ENCODE peak calls at places on chromosomes 4 and X, in nine cellular contexts. A is psoas muscle, Z is left ventricle myocardium inferior, I is dorsolateral prefrontal cortex, E is choroid plexus epithelial cell, L is GM06990, F is transverse colon, M is neural progenitor cell, U is AG10803. D is an unnamed sample.

GRCh38 chrX:150648296-150648940 is 44.8 kb upstream of the MTMR1 start:
- DNase-seq in A (no peak), Z (no peak), I (no peak), E (peak; percentile 6), L (no peak), F (no peak), M (no peak), U (no peak), D (no peak)

GRCh38 chr4:30719363-30720020 is 677 bp upstream of the PCDH7 start:
- DNase-seq in A (peak; percentile 13), Z (peak; percentile 57), I (peak; percentile 36), E (peak; percentile 58), L (peak; percentile 18), F (peak; percentile 40), M (peak; percentile 87), U (peak; percentile 13), D (no peak)

GRCh38 chr4:10093801-10094552 is 22.6 kb downstream of the WDR1 start:
- DNase-seq in A (peak; percentile 10), Z (no peak), I (no peak), E (peak; percentile 99), L (no peak), F (no peak), M (no peak), U (peak; percentile 89), D (no peak)

GRCh38 chr4:5635826-5636196 is 72.5 kb downstream of the EVC2 start:
- DNase-seq in A (no peak), Z (no peak), I (no peak), E (peak; percentile 77), L (no peak), F (no peak), M (no peak), U (peak; percentile 51), D (no peak)

GRCh38 chr4:16669036-16669435 is 229.4 kb downstream of the LDB2 start:
- DNase-seq in A (no peak), Z (no peak), I (no peak), E (peak; percentile 54), L (no peak), F (no peak), M (no peak), U (peak; percentile 40), D (no peak)

GRCh38 chr4:7309176-7309575 is 116.8 kb downstream of the SORCS2 start:
- DNase-seq in A (peak; percentile 3), Z (peak; percentile 27), I (no peak), E (no peak), L (no peak), F (no peak), M (no peak), U (no peak), D (no peak)

GRCh38 chr4:183300660-183301059 is 19.4 kb downstream of the CLDN22 start:
- DNase-seq in A (no peak), Z (no peak), I (no peak), E (no peak), L (no peak), F (no peak), M (no peak), U (no peak), D (no peak)

GRCh38 chr4:176622251-176622968 is 170.3 kb downstream of the VEGFC start:
- DNase-seq in A (no peak), Z (no peak), I (no peak), E (peak; percentile 76), L (no peak), F (no peak), M (no peak), U (peak; percentile 62), D (no peak)

GRCh38 chrX:81957900-81958545 is 756.1 kb downstream of the SH3BGRL start:
- DNase-seq in A (no peak), Z (no peak), I (no peak), E (peak; percentile 2), L (no peak), F (no peak), M (peak; percentile 26), U (no peak), D (no peak)

GRCh38 chr4:101155368-101155767 is 192.0 kb downstream of the PPP3CA start:
- DNase-seq in A (no peak), Z (no peak), I (no peak), E (peak; percentile 39), L (no peak), F (no peak), M (peak; percentile 21), U (peak; percentile 40), D (no peak)

GRCh38 chrX:139290310-139290709 is 240.2 kb upstream of the F9 start:
- DNase-seq in A (no peak), Z (no peak), I (no peak), E (no peak), L (peak; percentile 47), F (no peak), M (no peak), U (peak; percentile 36), D (no peak)

GRCh38 chr4:177163532-177163931 is 146.1 kb upstream of the NEIL3 start:
- DNase-seq in A (no peak), Z (no peak), I (no peak), E (no peak), L (no peak), F (no peak), M (no peak), U (peak; percentile 56), D (no peak)

GRCh38 chr4:167218022-167218608 is 16.2 kb downstream of the SPOCK3 start:
- DNase-seq in A (no peak), Z (no peak), I (no peak), E (no peak), L (no peak), F (no peak), M (no peak), U (no peak), D (no peak)

GRCh38 chr4:113452868-113453620 is 308.5 kb downstream of the CAMK2D start:
- DNase-seq in A (no peak), Z (no peak), I (no peak), E (peak; percentile 96), L (no peak), F (no peak), M (peak; percentile 47), U (peak; percentile 25), D (no peak)

GRCh38 chrX:13087322-13088154 is 43.1 kb upstream of the FAM9C start:
- DNase-seq in A (no peak), Z (no peak), I (no peak), E (peak; percentile 94), L (peak; percentile 83), F (peak; percentile 45), M (no peak), U (peak; percentile 57), D (peak; percentile 91)

GRCh38 chr4:91288702-91289311 is 1015.0 kb upstream of the GRID2 start:
- DNase-seq in A (no peak), Z (no peak), I (no peak), E (no peak), L (no peak), F (no peak), M (no peak), U (no peak), D (no peak)

GRCh38 chr4:176034498-176034897 is 31.1 kb upstream of the WDR17 start:
- DNase-seq in A (no peak), Z (no peak), I (no peak), E (peak; percentile 66), L (no peak), F (no peak), M (peak; percentile 58), U (peak; percentile 55), D (no peak)

DNA sequence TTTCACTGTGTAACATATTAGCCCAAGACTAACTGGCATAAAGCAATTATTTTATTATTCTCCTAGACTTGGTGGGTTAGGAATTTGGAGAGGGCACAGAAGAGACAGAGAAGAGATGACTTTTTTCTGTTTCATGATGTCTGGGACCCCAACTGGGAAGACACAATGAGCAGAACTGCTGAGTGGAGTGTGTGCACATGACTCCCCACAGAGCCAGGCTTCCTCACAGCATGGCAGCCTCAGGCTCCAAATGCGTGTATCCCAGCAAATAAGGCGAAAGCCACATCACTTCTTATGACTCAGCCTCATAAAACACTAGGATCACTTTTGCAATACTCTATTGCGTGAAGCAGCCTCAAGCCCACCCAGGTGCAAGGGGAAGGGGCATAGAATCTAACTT is 68.4 kb downstream of the MFAP3L start:
- DNase-seq in A (no peak), Z (no peak), I (no peak), E (no peak), L (no peak), F (no peak), M (peak; percentile 56), U (no peak), D (no peak)
- H3K4me3 ChIP-seq in A (no peak overlapping the region), Z (no peak overlapping the region), I (no peak overlapping the region), E (no peak overlapping the region), L (no peak overlapping the region), F (no peak overlapping the region), M (no peak overlapping the region), U (no peak overlapping the region), D (no peak overlapping the region)

DNA sequence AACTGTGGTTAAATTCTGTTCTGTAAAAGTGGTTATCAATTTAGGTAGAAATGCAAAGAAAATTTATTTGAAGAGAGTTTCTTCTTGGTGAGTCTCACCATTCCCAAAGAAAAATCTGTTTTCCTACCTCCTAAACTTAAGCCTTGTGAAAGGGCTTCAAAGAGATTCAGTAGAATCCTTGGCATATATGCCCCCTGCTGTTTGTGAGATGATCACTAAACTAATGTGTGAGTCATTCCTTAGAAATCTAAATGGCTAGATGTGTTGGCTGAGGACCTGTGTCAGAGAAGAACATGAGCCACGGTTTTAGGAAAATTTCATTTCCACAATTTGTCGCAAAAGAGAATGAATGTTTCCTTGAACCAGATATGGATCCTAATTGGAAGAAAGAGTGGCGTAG is 260.9 kb downstream of the SLC7A11 start:
- DNase-seq in A (no peak), Z (no peak), I (no peak), E (peak; percentile 71), L (no peak), F (no peak), M (no peak), U (peak; percentile 35), D (no peak)
- TF ChIP-seq CTCF in A (no peak), Z (no peak), I (no peak), E (no peak), L (no peak), F (no peak), M (no peak), U (peak; percentile 21), D (no peak)

DNA sequence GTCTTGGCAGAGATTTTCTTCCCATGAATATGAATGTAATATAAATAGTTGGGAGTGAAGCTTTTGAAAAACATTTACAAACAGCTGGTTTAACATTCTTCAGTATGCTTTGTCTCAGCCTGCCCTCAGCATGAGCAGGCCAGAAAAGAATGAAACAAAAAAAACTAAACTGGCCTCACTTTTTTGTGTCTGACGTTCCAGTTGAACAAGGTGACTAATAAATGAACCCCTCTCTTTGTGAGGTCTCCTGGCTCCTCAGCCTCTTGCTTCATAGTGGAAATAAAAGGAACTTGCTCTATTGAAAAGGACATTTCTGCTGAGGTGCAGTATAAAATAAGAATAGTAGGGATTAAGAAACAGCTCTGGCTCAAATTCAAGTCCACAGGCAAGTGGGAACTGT is 9.4 kb downstream of the CHST7 start:
- DNase-seq in A (no peak), Z (no peak), I (no peak), E (peak; percentile 90), L (no peak), F (no peak), M (no peak), U (peak; percentile 95), D (no peak)
- H3K4me3 ChIP-seq in A (no peak overlapping the region), Z (peak overlapping the region; percentile 38), I (no peak overlapping the region), E (no peak overlapping the region), L (no peak overlapping the region), F (no peak overlapping the region), M (no peak overlapping the region), U (no peak overlapping the region), D (no peak overlapping the region)

DNA sequence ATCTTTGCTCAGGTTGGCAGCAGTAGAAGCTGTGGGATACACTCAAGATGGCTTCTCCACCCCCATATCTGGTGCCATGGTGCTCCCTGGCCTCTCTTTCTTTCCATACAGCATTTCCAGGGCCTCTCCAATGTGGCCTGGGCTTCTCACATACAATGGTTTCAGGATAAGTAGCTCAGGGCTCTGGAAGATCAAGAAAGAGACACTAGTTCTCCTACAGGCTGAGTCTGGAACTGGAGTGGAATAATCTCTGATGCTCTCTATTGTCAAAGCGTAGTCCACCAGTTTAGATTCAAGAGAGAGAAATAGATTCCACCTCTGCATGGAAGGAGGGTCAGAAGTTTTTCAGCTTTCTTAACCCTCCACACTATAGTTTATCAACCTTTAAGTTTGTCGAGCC is 138.2 kb upstream of the AADAT start:
- DNase-seq in A (no peak), Z (no peak), I (no peak), E (no peak), L (no peak), F (no peak), M (peak; percentile 25), U (no peak), D (no peak)
- TF ChIP-seq CTCF in A (no peak), Z (no peak), I (no peak), E (peak; percentile 38), L (no peak), F (no peak), M (peak; percentile 30), U (no peak), D (no peak)